ENCODE peak calls at places on chromosome 21, in ten cellular contexts. One of them, this sample, is unnamed.

GRCh38 chr21:45286671-45287437 is 841 bp downstream of the POFUT2 start:
- DNase-seq in transverse colon: peak; percentile 8
- DNase-seq in MM.1S: no peak
- DNase-seq in dorsolateral prefrontal cortex: peak; percentile 35
- DNase-seq in A673: no peak
- DNase-seq in upper lobe of right lung: peak; percentile 65
- DNase-seq in right atrium auricular region: no peak
- DNase-seq in endodermal cell: peak; percentile 96
- DNase-seq in right lobe of liver: peak; percentile 56
- DNase-seq in PC-9: no peak
- DNase-seq in this sample: peak; percentile 50

GRCh38 chr21:31992391-31992790 is 119.6 kb downstream of the HUNK start:
- DNase-seq in endodermal cell: no peak
- DNase-seq in PC-9: no peak
- DNase-seq in dorsolateral prefrontal cortex: peak; percentile 51
- DNase-seq in MM.1S: no peak
- DNase-seq in right lobe of liver: no peak
- DNase-seq in upper lobe of right lung: peak; percentile 46
- DNase-seq in right atrium auricular region: no peak
- DNase-seq in transverse colon: no peak
- DNase-seq in A673: no peak
- DNase-seq in this sample: no peak

GRCh38 chr21:44517175-44517899 is 22.7 kb downstream of the KRTAP10-1 start:
- DNase-seq in right lobe of liver: peak; percentile 71
- DNase-seq in MM.1S: peak; percentile 74
- DNase-seq in endodermal cell: peak; percentile 74
- DNase-seq in transverse colon: no peak
- DNase-seq in PC-9: no peak
- DNase-seq in dorsolateral prefrontal cortex: no peak
- DNase-seq in A673: peak; percentile 48
- DNase-seq in right atrium auricular region: no peak
- DNase-seq in upper lobe of right lung: peak; percentile 60
- DNase-seq in this sample: peak; percentile 38

GRCh38 chr21:35469446-35469845 is 420.3 kb upstream of the RUNX1 start:
- DNase-seq in MM.1S: no peak
- DNase-seq in transverse colon: no peak
- DNase-seq in A673: no peak
- DNase-seq in right lobe of liver: no peak
- DNase-seq in right atrium auricular region: no peak
- DNase-seq in dorsolateral prefrontal cortex: no peak
- DNase-seq in PC-9: no peak
- DNase-seq in upper lobe of right lung: no peak
- DNase-seq in endodermal cell: no peak
- DNase-seq in this sample: no peak

GRCh38 chr21:45040739-45041138 is 33.6 kb upstream of the ADARB1 start:
- DNase-seq in right atrium auricular region: no peak
- DNase-seq in transverse colon: no peak
- DNase-seq in right lobe of liver: no peak
- DNase-seq in MM.1S: no peak
- DNase-seq in A673: no peak
- DNase-seq in endodermal cell: no peak
- DNase-seq in upper lobe of right lung: no peak
- DNase-seq in dorsolateral prefrontal cortex: no peak
- DNase-seq in PC-9: no peak
- DNase-seq in this sample: no peak

GRCh38 chr21:28590722-28591121 is 402.0 kb downstream of the LTN1 start:
- DNase-seq in MM.1S: no peak
- DNase-seq in endodermal cell: peak; percentile 52
- DNase-seq in right lobe of liver: no peak
- DNase-seq in transverse colon: no peak
- DNase-seq in right atrium auricular region: no peak
- DNase-seq in A673: no peak
- DNase-seq in upper lobe of right lung: no peak
- DNase-seq in PC-9: no peak
- DNase-seq in dorsolateral prefrontal cortex: no peak
- DNase-seq in this sample: no peak

GRCh38 chr21:45339430-45340405 is 52.0 kb upstream of the POFUT2 start:
- DNase-seq in dorsolateral prefrontal cortex: no peak
- DNase-seq in A673: no peak
- DNase-seq in endodermal cell: no peak
- DNase-seq in MM.1S: no peak
- DNase-seq in right atrium auricular region: no peak
- DNase-seq in transverse colon: no peak
- DNase-seq in right lobe of liver: peak; percentile 17
- DNase-seq in PC-9: no peak
- DNase-seq in upper lobe of right lung: no peak
- DNase-seq in this sample: peak; percentile 12

GRCh38 chr21:33894736-33895288 is 20.8 kb downstream of the ATP5PO start:
- DNase-seq in endodermal cell: peak; percentile 95
- DNase-seq in A673: peak; percentile 94
- DNase-seq in dorsolateral prefrontal cortex: peak; percentile 83
- DNase-seq in right atrium auricular region: peak; percentile 84
- DNase-seq in upper lobe of right lung: peak; percentile 82
- DNase-seq in right lobe of liver: peak; percentile 74
- DNase-seq in MM.1S: peak; percentile 82
- DNase-seq in PC-9: no peak
- DNase-seq in transverse colon: peak; percentile 59
- DNase-seq in this sample: peak; percentile 75

GRCh38 chr21:14548751-14549150 is 2.6 kb upstream of the SAMSN1 start:
- DNase-seq in right lobe of liver: no peak
- DNase-seq in PC-9: no peak
- DNase-seq in upper lobe of right lung: no peak
- DNase-seq in transverse colon: no peak
- DNase-seq in endodermal cell: no peak
- DNase-seq in right atrium auricular region: no peak
- DNase-seq in A673: no peak
- DNase-seq in MM.1S: no peak
- DNase-seq in dorsolateral prefrontal cortex: no peak
- DNase-seq in this sample: no peak

GRCh38 chr21:32569261-32570230 is 15.8 kb downstream of the TCP10L start:
- DNase-seq in dorsolateral prefrontal cortex: peak; percentile 68
- DNase-seq in right atrium auricular region: peak; percentile 76
- DNase-seq in transverse colon: peak; percentile 83
- DNase-seq in MM.1S: peak; percentile 89
- DNase-seq in upper lobe of right lung: peak; percentile 89
- DNase-seq in A673: peak; percentile 85
- DNase-seq in right lobe of liver: peak; percentile 81
- DNase-seq in PC-9: peak; percentile 62
- DNase-seq in endodermal cell: peak; percentile 93
- DNase-seq in this sample: peak; percentile 86

GRCh38 chr21:46210378-46211136 is 18.0 kb downstream of the LSS start:
- DNase-seq in right lobe of liver: no peak
- DNase-seq in upper lobe of right lung: peak; percentile 52
- DNase-seq in right atrium auricular region: no peak
- DNase-seq in A673: no peak
- DNase-seq in transverse colon: no peak
- DNase-seq in PC-9: no peak
- DNase-seq in MM.1S: no peak
- DNase-seq in endodermal cell: no peak
- DNase-seq in dorsolateral prefrontal cortex: no peak
- DNase-seq in this sample: peak; percentile 28

GRCh38 chr21:34192646-34193285 is 119.4 kb downstream of the MRPS6 start:
- DNase-seq in transverse colon: no peak
- DNase-seq in right atrium auricular region: no peak
- DNase-seq in right lobe of liver: no peak
- DNase-seq in A673: no peak
- DNase-seq in endodermal cell: no peak
- DNase-seq in PC-9: no peak
- DNase-seq in dorsolateral prefrontal cortex: no peak
- DNase-seq in upper lobe of right lung: no peak
- DNase-seq in MM.1S: peak; percentile 57
- DNase-seq in this sample: no peak

GRCh38 chr21:28742527-28742926 is 250.2 kb downstream of the LTN1 start:
- DNase-seq in transverse colon: no peak
- DNase-seq in right atrium auricular region: no peak
- DNase-seq in endodermal cell: no peak
- DNase-seq in dorsolateral prefrontal cortex: no peak
- DNase-seq in upper lobe of right lung: no peak
- DNase-seq in MM.1S: no peak
- DNase-seq in right lobe of liver: no peak
- DNase-seq in A673: peak; percentile 23
- DNase-seq in PC-9: no peak
- DNase-seq in this sample: no peak

GRCh38 chr21:25960423-25960822 is 210.1 kb downstream of the APP start:
- DNase-seq in right lobe of liver: no peak
- DNase-seq in MM.1S: no peak
- DNase-seq in right atrium auricular region: no peak
- DNase-seq in dorsolateral prefrontal cortex: no peak
- DNase-seq in transverse colon: no peak
- DNase-seq in PC-9: no peak
- DNase-seq in endodermal cell: peak; percentile 76
- DNase-seq in upper lobe of right lung: no peak
- DNase-seq in A673: no peak
- DNase-seq in this sample: no peak
- H3K4me3 ChIP-seq in right lobe of liver: no peak overlapping the region
- H3K4me3 ChIP-seq in MM.1S: no peak overlapping the region
- H3K4me3 ChIP-seq in right atrium auricular region: no peak overlapping the region
- H3K4me3 ChIP-seq in dorsolateral prefrontal cortex: no peak overlapping the region
- H3K4me3 ChIP-seq in transverse colon: no peak overlapping the region
- H3K4me3 ChIP-seq in PC-9: no peak overlapping the region
- H3K4me3 ChIP-seq in endodermal cell: peak overlapping the region; percentile 26
- H3K4me3 ChIP-seq in upper lobe of right lung: no peak overlapping the region
- H3K4me3 ChIP-seq in A673: no peak overlapping the region
- H3K4me3 ChIP-seq in this sample: no peak overlapping the region

DNA sequence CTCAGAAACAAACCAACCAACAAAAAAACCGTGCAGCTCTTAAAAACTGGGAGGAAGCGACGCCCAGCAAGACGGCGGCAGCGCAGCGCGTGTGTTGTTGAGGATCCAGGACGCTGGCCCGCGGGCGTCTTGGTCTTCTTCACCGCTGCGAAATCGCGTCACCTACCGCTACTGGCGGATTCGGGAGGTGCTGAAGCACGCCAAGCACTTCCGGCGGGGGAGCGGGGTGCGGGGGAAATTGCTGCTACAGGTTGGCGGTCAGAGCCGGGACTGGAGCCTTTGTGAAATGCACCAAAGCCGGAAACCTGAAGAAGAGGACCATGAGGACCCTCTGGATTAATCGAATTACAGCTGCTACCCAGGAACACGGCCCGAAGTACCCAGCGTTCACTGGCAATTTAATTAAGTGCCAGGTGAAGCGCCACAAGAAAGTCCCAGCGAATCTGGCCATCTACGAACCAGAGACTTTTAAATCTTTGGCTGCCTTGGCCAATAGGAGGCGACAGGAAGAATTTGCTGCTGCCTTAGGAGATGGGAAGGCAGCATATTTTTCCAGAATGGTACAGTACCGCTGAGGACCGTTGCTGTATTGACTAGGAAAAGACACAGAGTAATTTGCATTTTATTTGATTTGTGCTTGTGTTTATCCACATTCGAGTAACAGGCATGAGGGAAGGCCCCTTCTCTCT is 11.9 kb upstream of the RIPPLY3 start:
- DNase-seq in right atrium auricular region: no peak
- DNase-seq in PC-9: no peak
- DNase-seq in A673: no peak
- DNase-seq in endodermal cell: peak; percentile 81
- DNase-seq in upper lobe of right lung: no peak
- DNase-seq in dorsolateral prefrontal cortex: no peak
- DNase-seq in MM.1S: no peak
- DNase-seq in transverse colon: no peak
- DNase-seq in right lobe of liver: no peak
- DNase-seq in this sample: no peak
- TF ChIP-seq CTCF in right atrium auricular region: no peak
- TF ChIP-seq CTCF in PC-9: no peak
- TF ChIP-seq CTCF in A673: peak; percentile 23
- TF ChIP-seq CTCF in endodermal cell: peak; percentile 51
- TF ChIP-seq CTCF in upper lobe of right lung: no peak
- TF ChIP-seq CTCF in dorsolateral prefrontal cortex: no peak
- TF ChIP-seq CTCF in MM.1S: no peak
- TF ChIP-seq CTCF in transverse colon: no peak
- TF ChIP-seq CTCF in right lobe of liver: no peak
- TF ChIP-seq CTCF in this sample: no peak

GRCh38 chr21:30232011-30232410 is 16.1 kb upstream of the CLDN8 start:
- DNase-seq in dorsolateral prefrontal cortex: no peak
- DNase-seq in right atrium auricular region: no peak
- DNase-seq in A673: no peak
- DNase-seq in transverse colon: no peak
- DNase-seq in PC-9: no peak
- DNase-seq in MM.1S: no peak
- DNase-seq in endodermal cell: no peak
- DNase-seq in right lobe of liver: no peak
- DNase-seq in upper lobe of right lung: no peak
- DNase-seq in this sample: no peak

GRCh38 chr21:30233636-30234035 is 17.7 kb upstream of the CLDN8 start:
- DNase-seq in transverse colon: no peak
- DNase-seq in dorsolateral prefrontal cortex: no peak
- DNase-seq in A673: no peak
- DNase-seq in MM.1S: no peak
- DNase-seq in endodermal cell: no peak
- DNase-seq in right lobe of liver: no peak
- DNase-seq in upper lobe of right lung: no peak
- DNase-seq in PC-9: no peak
- DNase-seq in right atrium auricular region: no peak
- DNase-seq in this sample: no peak

GRCh38 chr21:30233228-30233627 is 17.3 kb upstream of the CLDN8 start:
- DNase-seq in PC-9: no peak
- DNase-seq in MM.1S: no peak
- DNase-seq in A673: no peak
- DNase-seq in endodermal cell: no peak
- DNase-seq in right atrium auricular region: no peak
- DNase-seq in right lobe of liver: no peak
- DNase-seq in transverse colon: no peak
- DNase-seq in upper lobe of right lung: no peak
- DNase-seq in dorsolateral prefrontal cortex: no peak
- DNase-seq in this sample: no peak

GRCh38 chr21:30234050-30234449 is 18.2 kb upstream of the CLDN8 start:
- DNase-seq in A673: no peak
- DNase-seq in endodermal cell: no peak
- DNase-seq in right atrium auricular region: no peak
- DNase-seq in transverse colon: peak; percentile 20
- DNase-seq in upper lobe of right lung: no peak
- DNase-seq in dorsolateral prefrontal cortex: no peak
- DNase-seq in right lobe of liver: no peak
- DNase-seq in PC-9: no peak
- DNase-seq in MM.1S: no peak
- DNase-seq in this sample: no peak

DNA sequence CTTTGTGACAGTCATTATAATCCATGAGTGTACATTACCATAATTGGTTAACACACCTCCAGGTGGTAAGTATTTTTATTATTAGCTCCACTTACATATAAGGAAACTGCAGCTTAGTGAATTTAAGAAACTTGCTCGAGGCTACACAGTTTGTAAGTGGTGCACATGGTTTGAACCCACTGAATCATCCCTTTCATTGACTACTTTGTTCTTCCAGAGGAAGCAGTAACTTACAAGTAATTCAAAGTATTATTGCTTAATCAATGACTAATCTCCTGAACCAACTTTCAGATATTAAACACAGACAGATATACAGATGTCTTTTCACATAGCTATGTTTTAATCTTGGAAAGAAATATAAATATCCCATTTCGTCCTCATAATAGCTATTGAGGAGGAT is 18.7 kb upstream of the CLDN8 start:
- DNase-seq in A673: no peak
- DNase-seq in PC-9: peak; percentile 90
- DNase-seq in endodermal cell: no peak
- DNase-seq in MM.1S: no peak
- DNase-seq in upper lobe of right lung: no peak
- DNase-seq in right atrium auricular region: no peak
- DNase-seq in dorsolateral prefrontal cortex: no peak
- DNase-seq in transverse colon: no peak
- DNase-seq in right lobe of liver: no peak
- DNase-seq in this sample: no peak
- H3K27me3 ChIP-seq in A673: no peaks in the 10 kb centered on the region
- H3K27me3 ChIP-seq in PC-9: no peaks in the 10 kb centered on the region
- H3K27me3 ChIP-seq in endodermal cell: no peaks in the 10 kb centered on the region
- H3K27me3 ChIP-seq in MM.1S: no peaks in the 10 kb centered on the region
- H3K27me3 ChIP-seq in upper lobe of right lung: no peaks in the 10 kb centered on the region
- H3K27me3 ChIP-seq in right atrium auricular region: no peaks in the 10 kb centered on the region
- H3K27me3 ChIP-seq in dorsolateral prefrontal cortex: no peaks in the 10 kb centered on the region
- H3K27me3 ChIP-seq in transverse colon: no peaks in the 10 kb centered on the region
- H3K27me3 ChIP-seq in right lobe of liver: no peaks in the 10 kb centered on the region
- H3K27me3 ChIP-seq in this sample: no peaks in the 10 kb centered on the region

GRCh38 chr21:39561128-39561527 is 51.6 kb upstream of the B3GALT5 start:
- DNase-seq in PC-9: no peak
- DNase-seq in right lobe of liver: no peak
- DNase-seq in A673: no peak
- DNase-seq in right atrium auricular region: no peak
- DNase-seq in transverse colon: no peak
- DNase-seq in endodermal cell: no peak
- DNase-seq in MM.1S: no peak
- DNase-seq in upper lobe of right lung: no peak
- DNase-seq in dorsolateral prefrontal cortex: no peak
- DNase-seq in this sample: no peak
- H3K4me3 ChIP-seq in PC-9: no peak overlapping the region
- H3K4me3 ChIP-seq in right lobe of liver: no peak overlapping the region
- H3K4me3 ChIP-seq in A673: no peak overlapping the region
- H3K4me3 ChIP-seq in right atrium auricular region: no peak overlapping the region
- H3K4me3 ChIP-seq in transverse colon: no peak overlapping the region
- H3K4me3 ChIP-seq in endodermal cell: no peak overlapping the region
- H3K4me3 ChIP-seq in MM.1S: no peak overlapping the region
- H3K4me3 ChIP-seq in upper lobe of right lung: no peak overlapping the region
- H3K4me3 ChIP-seq in dorsolateral prefrontal cortex: no peak overlapping the region
- H3K4me3 ChIP-seq in this sample: no peak overlapping the region